ENCODE peak calls at places on chromosomes 13 and 19, in nine cellular contexts. N is effector CD4-positive, alpha-beta T cell; U is T-helper 1 cell; Y is KG1; G is nucleus accumbens; W is HuH-7; E is WTC11; D is Right ventricle myocardium superior; J is activated T-helper 1 cell treated with Interleukin-2 at 50 U/mL for 16 hours. Q is an unnamed sample.

GRCh38 chr19:23318143-23318542 is 67.9 kb upstream of the ZNF724 start:
- DNase-seq in N (no peak), U (no peak), Y (no peak), G (no peak), W (no peak), E (no peak), D (no peak), J (no peak), Q (no peak)

GRCh38 chr13:32248789-32249188 is 66.4 kb downstream of the ZAR1L start:
- DNase-seq in N (no peak), U (no peak), Y (no peak), G (no peak), W (no peak), E (no peak), D (no peak), J (no peak), Q (no peak)

GRCh38 chr13:45621950-45622349 is 6.4 kb upstream of the ERICH6B start:
- DNase-seq in N (no peak), U (no peak), Y (no peak), G (no peak), W (no peak), E (peak; percentile 46), D (no peak), J (no peak), Q (no peak)

GRCh38 chr19:29233591-29233990 is 20.6 kb upstream of the UQCRFS1 start:
- DNase-seq in N (no peak), U (no peak), Y (no peak), G (no peak), W (no peak), E (no peak), D (no peak), J (no peak), Q (peak; percentile 66)

GRCh38 chr19:23867895-23868294 is 46.8 kb upstream of the ZNF726 start:
- DNase-seq in N (no peak), U (no peak), Y (no peak), G (no peak), W (no peak), E (no peak), D (no peak), J (no peak), Q (no peak)

GRCh38 chr19:55642153-55643002 is 1.1 kb upstream of the ZNF581 start:
- DNase-seq in N (no peak), U (no peak), Y (no peak), G (no peak), W (no peak), E (peak; percentile 36), D (peak; percentile 47), J (no peak), Q (no peak)

GRCh38 chr19:19443902-19444693 is 38.6 kb downstream of the GATAD2A start:
- DNase-seq in N (no peak), U (no peak), Y (no peak), G (no peak), W (no peak), E (no peak), D (no peak), J (no peak), Q (no peak)

GRCh38 chr13:79448413-79448812 is 32.5 kb upstream of the NDFIP2 start:
- DNase-seq in N (no peak), U (no peak), Y (no peak), G (no peak), W (no peak), E (no peak), D (no peak), J (no peak), Q (no peak)

GRCh38 chr13:20882206-20882605 is 20.3 kb downstream of the XPO4 start:
- DNase-seq in N (no peak), U (no peak), Y (no peak), G (no peak), W (no peak), E (no peak), D (no peak), J (no peak), Q (no peak)

GRCh38 chr13:47294691-47295090 is 397.8 kb upstream of the HTR2A start:
- DNase-seq in N (no peak), U (no peak), Y (no peak), G (no peak), W (no peak), E (no peak), D (no peak), J (no peak), Q (no peak)

GRCh38 chr13:43783820-43784219 is 3.0 kb downstream of the ENOX1 start:
- DNase-seq in N (no peak), U (no peak), Y (no peak), G (no peak), W (no peak), E (no peak), D (no peak), J (no peak), Q (no peak)

Q was measured in cardiac septum.